ENCODE peak calls at places on chromosomes 12 and 14, in six cellular contexts. One of them, this sample, is unnamed.

GRCh38 chr12:18651525-18651924 is 86.3 kb downstream of the PLCZ1 start:
- DNase-seq in cardiac muscle cell: no peak
- DNase-seq in cardiac fibroblast: no peak
- DNase-seq in kidney epithelial cell: no peak
- DNase-seq in endodermal cell: no peak
- DNase-seq in fibroblast of lung: no peak
- DNase-seq in this sample: no peak

GRCh38 chr12:6072302-6072752 is 52.1 kb downstream of the VWF start:
- DNase-seq in fibroblast of lung: peak
- DNase-seq in cardiac muscle cell: no peak
- DNase-seq in endodermal cell: no peak
- DNase-seq in kidney epithelial cell: no peak
- DNase-seq in cardiac fibroblast: peak
- DNase-seq in this sample: peak

GRCh38 chr14:78403278-78403815 is 233.2 kb downstream of the NRXN3 start:
- DNase-seq in kidney epithelial cell: peak
- DNase-seq in endodermal cell: peak
- DNase-seq in cardiac muscle cell: no peak
- DNase-seq in fibroblast of lung: no peak
- DNase-seq in cardiac fibroblast: peak
- DNase-seq in this sample: peak

GRCh38 chr12:19129486-19130223 is at the start of gene PLEKHA5:
- DNase-seq in endodermal cell: peak
- DNase-seq in cardiac muscle cell: peak
- DNase-seq in fibroblast of lung: peak
- DNase-seq in cardiac fibroblast: peak
- DNase-seq in kidney epithelial cell: no peak
- DNase-seq in this sample: peak

GRCh38 chr14:105475916-105476845 is 1.6 kb downstream of the CRIP2 start:
- DNase-seq in cardiac muscle cell: no peak
- DNase-seq in kidney epithelial cell: no peak
- DNase-seq in endodermal cell: peak
- DNase-seq in fibroblast of lung: peak
- DNase-seq in cardiac fibroblast: peak
- DNase-seq in this sample: peak

GRCh38 chr12:120620624-120621023 is 19.8 kb upstream of the CABP1 start:
- DNase-seq in kidney epithelial cell: no peak
- DNase-seq in cardiac fibroblast: no peak
- DNase-seq in endodermal cell: no peak
- DNase-seq in cardiac muscle cell: no peak
- DNase-seq in fibroblast of lung: no peak
- DNase-seq in this sample: no peak

GRCh38 chr12:3326850-3327780 is 163.9 kb upstream of the PRMT8 start:
- DNase-seq in endodermal cell: no peak
- DNase-seq in kidney epithelial cell: no peak
- DNase-seq in fibroblast of lung: no peak
- DNase-seq in cardiac fibroblast: no peak
- DNase-seq in cardiac muscle cell: no peak
- DNase-seq in this sample: no peak

GRCh38 chr12:64737539-64737938 is 21.7 kb downstream of the GNS start:
- DNase-seq in fibroblast of lung: no peak
- DNase-seq in kidney epithelial cell: no peak
- DNase-seq in cardiac fibroblast: no peak
- DNase-seq in cardiac muscle cell: no peak
- DNase-seq in endodermal cell: no peak
- DNase-seq in this sample: no peak

GRCh38 chr14:76753799-76754198 is 7.5 kb upstream of the VASH1 start:
- DNase-seq in cardiac muscle cell: no peak
- DNase-seq in kidney epithelial cell: no peak
- DNase-seq in fibroblast of lung: no peak
- DNase-seq in cardiac fibroblast: no peak
- DNase-seq in endodermal cell: no peak
- DNase-seq in this sample: no peak

GRCh38 chr12:113693693-113694092 is 222.0 kb upstream of the LHX5 start:
- DNase-seq in cardiac muscle cell: no peak
- DNase-seq in kidney epithelial cell: no peak
- DNase-seq in endodermal cell: no peak
- DNase-seq in cardiac fibroblast: no peak
- DNase-seq in fibroblast of lung: no peak
- DNase-seq in this sample: no peak

GRCh38 chr12:53972152-53972702 is 699 bp upstream of the HOXC11 start:
- DNase-seq in cardiac muscle cell: no peak
- DNase-seq in fibroblast of lung: no peak
- DNase-seq in kidney epithelial cell: no peak
- DNase-seq in cardiac fibroblast: no peak
- DNase-seq in endodermal cell: no peak
- DNase-seq in this sample: no peak

GRCh38 chr12:990308-990648 is 745 bp upstream of the ERC1 start:
- DNase-seq in cardiac muscle cell: peak
- DNase-seq in endodermal cell: peak
- DNase-seq in fibroblast of lung: peak
- DNase-seq in cardiac fibroblast: peak
- DNase-seq in kidney epithelial cell: no peak
- DNase-seq in this sample: peak

GRCh38 chr14:104891664-104892500 is 26.8 kb downstream of the CEP170B start:
- DNase-seq in cardiac fibroblast: no peak
- DNase-seq in cardiac muscle cell: no peak
- DNase-seq in kidney epithelial cell: no peak
- DNase-seq in fibroblast of lung: no peak
- DNase-seq in endodermal cell: peak
- DNase-seq in this sample: no peak

GRCh38 chr12:82519508-82519907 is 161.2 kb downstream of the METTL25 start:
- DNase-seq in kidney epithelial cell: no peak
- DNase-seq in endodermal cell: no peak
- DNase-seq in fibroblast of lung: no peak
- DNase-seq in cardiac fibroblast: no peak
- DNase-seq in cardiac muscle cell: no peak
- DNase-seq in this sample: no peak

GRCh38 chr12:117494833-117495714 is 133.6 kb upstream of the NOS1 start:
- DNase-seq in cardiac fibroblast: no peak
- DNase-seq in fibroblast of lung: no peak
- DNase-seq in kidney epithelial cell: no peak
- DNase-seq in cardiac muscle cell: no peak
- DNase-seq in endodermal cell: peak
- DNase-seq in this sample: no peak

GRCh38 chr14:70789361-70789760 is 20.0 kb downstream of the MAP3K9 start:
- DNase-seq in cardiac fibroblast: peak
- DNase-seq in fibroblast of lung: peak
- DNase-seq in endodermal cell: no peak
- DNase-seq in cardiac muscle cell: peak
- DNase-seq in kidney epithelial cell: no peak
- DNase-seq in this sample: peak

GRCh38 chr14:78581222-78581621 is 411.0 kb downstream of the NRXN3 start:
- DNase-seq in kidney epithelial cell: no peak
- DNase-seq in endodermal cell: no peak
- DNase-seq in cardiac fibroblast: no peak
- DNase-seq in cardiac muscle cell: no peak
- DNase-seq in fibroblast of lung: no peak
- DNase-seq in this sample: no peak

GRCh38 chr12:112971248-112971647 is 7.1 kb upstream of the OAS2 start:
- DNase-seq in fibroblast of lung: no peak
- DNase-seq in cardiac fibroblast: peak
- DNase-seq in cardiac muscle cell: no peak
- DNase-seq in endodermal cell: no peak
- DNase-seq in kidney epithelial cell: no peak
- DNase-seq in this sample: peak

GRCh38 chr14:85471156-85471555 is 58.8 kb upstream of the FLRT2 start:
- DNase-seq in cardiac fibroblast: peak
- DNase-seq in fibroblast of lung: peak
- DNase-seq in cardiac muscle cell: no peak
- DNase-seq in kidney epithelial cell: no peak
- DNase-seq in endodermal cell: no peak
- DNase-seq in this sample: peak

GRCh38 chr14:22388669-22389625 is 200.1 kb downstream of the DAD1 start:
- DNase-seq in fibroblast of lung: peak
- DNase-seq in endodermal cell: no peak
- DNase-seq in cardiac muscle cell: no peak
- DNase-seq in cardiac fibroblast: peak
- DNase-seq in kidney epithelial cell: no peak
- DNase-seq in this sample: peak

GRCh38 chr12:93823616-93824410 is 146.6 kb downstream of the CRADD start:
- DNase-seq in fibroblast of lung: peak
- DNase-seq in cardiac muscle cell: no peak
- DNase-seq in cardiac fibroblast: peak
- DNase-seq in kidney epithelial cell: no peak
- DNase-seq in endodermal cell: no peak
- DNase-seq in this sample: no peak

GRCh38 chr12:119397540-119397939 is 63.0 kb downstream of the CCDC60 start:
- DNase-seq in fibroblast of lung: no peak
- DNase-seq in kidney epithelial cell: no peak
- DNase-seq in endodermal cell: no peak
- DNase-seq in cardiac fibroblast: no peak
- DNase-seq in cardiac muscle cell: no peak
- DNase-seq in this sample: no peak

GRCh38 chr12:15729097-15729496 is 60.1 kb downstream of the EPS8 start:
- DNase-seq in cardiac fibroblast: no peak
- DNase-seq in kidney epithelial cell: no peak
- DNase-seq in cardiac muscle cell: no peak
- DNase-seq in fibroblast of lung: no peak
- DNase-seq in endodermal cell: no peak
- DNase-seq in this sample: no peak

GRCh38 chr12:45934956-45935355 is 55.4 kb downstream of the SCAF11 start:
- DNase-seq in fibroblast of lung: no peak
- DNase-seq in kidney epithelial cell: no peak
- DNase-seq in endodermal cell: no peak
- DNase-seq in cardiac fibroblast: no peak
- DNase-seq in cardiac muscle cell: no peak
- DNase-seq in this sample: no peak

GRCh38 chr14:88323520-88324199 is 591 bp upstream of the KCNK10 start:
- DNase-seq in endodermal cell: peak
- DNase-seq in kidney epithelial cell: no peak
- DNase-seq in cardiac muscle cell: peak
- DNase-seq in fibroblast of lung: no peak
- DNase-seq in cardiac fibroblast: peak
- DNase-seq in this sample: peak

GRCh38 chr14:88325883-88326282 is 2.8 kb upstream of the KCNK10 start:
- DNase-seq in fibroblast of lung: no peak
- DNase-seq in cardiac muscle cell: no peak
- DNase-seq in kidney epithelial cell: no peak
- DNase-seq in cardiac fibroblast: no peak
- DNase-seq in endodermal cell: no peak
- DNase-seq in this sample: no peak

GRCh38 chr14:88323086-88323519 is at the start of gene KCNK10:
- DNase-seq in kidney epithelial cell: no peak
- DNase-seq in fibroblast of lung: peak
- DNase-seq in cardiac muscle cell: no peak
- DNase-seq in cardiac fibroblast: peak
- DNase-seq in endodermal cell: no peak
- DNase-seq in this sample: no peak

GRCh38 chr14:88327497-88327896 is 4.4 kb upstream of the KCNK10 start:
- DNase-seq in cardiac muscle cell: no peak
- DNase-seq in cardiac fibroblast: no peak
- DNase-seq in kidney epithelial cell: no peak
- DNase-seq in fibroblast of lung: no peak
- DNase-seq in endodermal cell: no peak
- DNase-seq in this sample: no peak

GRCh38 chr14:88326352-88327103 is 3.5 kb upstream of the KCNK10 start:
- DNase-seq in fibroblast of lung: no peak
- DNase-seq in cardiac muscle cell: peak
- DNase-seq in endodermal cell: peak
- DNase-seq in kidney epithelial cell: no peak
- DNase-seq in cardiac fibroblast: no peak
- DNase-seq in this sample: no peak
- H3K4me3 ChIP-seq in fibroblast of lung: no peak
- H3K4me3 ChIP-seq in cardiac muscle cell: no peak
- H3K4me3 ChIP-seq in endodermal cell: peak
- H3K4me3 ChIP-seq in kidney epithelial cell: no peak
- H3K4me3 ChIP-seq in cardiac fibroblast: no peak
- H3K4me3 ChIP-seq in this sample: no peak

GRCh38 chr14:93115069-93115919 is 431 bp downstream of the ITPK1 start:
- DNase-seq in cardiac muscle cell: peak
- DNase-seq in fibroblast of lung: peak
- DNase-seq in kidney epithelial cell: peak
- DNase-seq in endodermal cell: peak
- DNase-seq in cardiac fibroblast: peak
- DNase-seq in this sample: peak
- TF ChIP-seq CTCF in cardiac muscle cell: no peak
- TF ChIP-seq CTCF in fibroblast of lung: no peak
- TF ChIP-seq CTCF in kidney epithelial cell: no peak
- TF ChIP-seq CTCF in endodermal cell: no peak
- TF ChIP-seq CTCF in cardiac fibroblast: no peak
- TF ChIP-seq CTCF in this sample: no peak

GRCh38 chr14:21257395-21258193 is 11.6 kb downstream of the HNRNPC start:
- DNase-seq in cardiac muscle cell: no peak
- DNase-seq in cardiac fibroblast: peak
- DNase-seq in kidney epithelial cell: no peak
- DNase-seq in endodermal cell: peak
- DNase-seq in fibroblast of lung: no peak
- DNase-seq in this sample: no peak
- H3K4me3 ChIP-seq in cardiac muscle cell: no peak
- H3K4me3 ChIP-seq in cardiac fibroblast: no peak
- H3K4me3 ChIP-seq in kidney epithelial cell: no peak
- H3K4me3 ChIP-seq in endodermal cell: peak
- H3K4me3 ChIP-seq in fibroblast of lung: no peak
- H3K4me3 ChIP-seq in this sample: no peak

GRCh38 chr12:131911851-131912525 is 17.1 kb upstream of the PUS1 start:
- DNase-seq in kidney epithelial cell: no peak
- DNase-seq in cardiac fibroblast: no peak
- DNase-seq in endodermal cell: no peak
- DNase-seq in cardiac muscle cell: no peak
- DNase-seq in fibroblast of lung: no peak
- DNase-seq in this sample: no peak
- TF ChIP-seq CTCF in kidney epithelial cell: no peak
- TF ChIP-seq CTCF in cardiac fibroblast: peak
- TF ChIP-seq CTCF in endodermal cell: peak
- TF ChIP-seq CTCF in cardiac muscle cell: no peak
- TF ChIP-seq CTCF in fibroblast of lung: no peak
- TF ChIP-seq CTCF in this sample: no peak